ENCODE peak calls at places on chromosomes 12 and 14, in ten cellular contexts. One of them, this sample, is unnamed.

GRCh38 chr14:77459072-77459723 is 1.3 kb downstream of the AHSA1 start:
- DNase-seq in left ventricle myocardium inferior: no peak
- DNase-seq in lower lobe of right lung: no peak
- DNase-seq in AG10803: peak
- DNase-seq in fibroblast of mammary gland: peak
- DNase-seq in dorsolateral prefrontal cortex: peak
- DNase-seq in A549: peak
- DNase-seq in progenitor cell of endocrine pancreas: no peak
- DNase-seq in CD8-positive, alpha-beta T cell: no peak
- DNase-seq in cardiac muscle cell: peak
- DNase-seq in this sample: peak

GRCh38 chr12:32098112-32098511 is 8.5 kb upstream of the BICD1 start:
- DNase-seq in left ventricle myocardium inferior: no peak
- DNase-seq in lower lobe of right lung: no peak
- DNase-seq in AG10803: no peak
- DNase-seq in fibroblast of mammary gland: no peak
- DNase-seq in dorsolateral prefrontal cortex: no peak
- DNase-seq in A549: no peak
- DNase-seq in progenitor cell of endocrine pancreas: no peak
- DNase-seq in CD8-positive, alpha-beta T cell: no peak
- DNase-seq in cardiac muscle cell: no peak
- DNase-seq in this sample: no peak

GRCh38 chr12:63897931-63898330 is 53.4 kb downstream of the SRGAP1 start:
- DNase-seq in left ventricle myocardium inferior: no peak
- DNase-seq in lower lobe of right lung: no peak
- DNase-seq in AG10803: no peak
- DNase-seq in fibroblast of mammary gland: no peak
- DNase-seq in dorsolateral prefrontal cortex: no peak
- DNase-seq in A549: no peak
- DNase-seq in progenitor cell of endocrine pancreas: no peak
- DNase-seq in CD8-positive, alpha-beta T cell: no peak
- DNase-seq in cardiac muscle cell: no peak
- DNase-seq in this sample: no peak

GRCh38 chr14:105136401-105137322 is 31.9 kb downstream of the JAG2 start:
- DNase-seq in left ventricle myocardium inferior: no peak
- DNase-seq in lower lobe of right lung: no peak
- DNase-seq in AG10803: no peak
- DNase-seq in fibroblast of mammary gland: no peak
- DNase-seq in dorsolateral prefrontal cortex: no peak
- DNase-seq in A549: no peak
- DNase-seq in progenitor cell of endocrine pancreas: no peak
- DNase-seq in CD8-positive, alpha-beta T cell: no peak
- DNase-seq in cardiac muscle cell: no peak
- DNase-seq in this sample: no peak

GRCh38 chr14:77409131-77409533 is 14.2 kb downstream of the NOXRED1 start:
- DNase-seq in left ventricle myocardium inferior: no peak
- DNase-seq in lower lobe of right lung: no peak
- DNase-seq in AG10803: no peak
- DNase-seq in fibroblast of mammary gland: peak
- DNase-seq in dorsolateral prefrontal cortex: no peak
- DNase-seq in A549: no peak
- DNase-seq in progenitor cell of endocrine pancreas: no peak
- DNase-seq in CD8-positive, alpha-beta T cell: no peak
- DNase-seq in cardiac muscle cell: peak
- DNase-seq in this sample: no peak

GRCh38 chr14:89856871-89857345 is 97.6 kb downstream of the EFCAB11 start:
- DNase-seq in left ventricle myocardium inferior: no peak
- DNase-seq in lower lobe of right lung: no peak
- DNase-seq in AG10803: peak
- DNase-seq in fibroblast of mammary gland: peak
- DNase-seq in dorsolateral prefrontal cortex: no peak
- DNase-seq in A549: no peak
- DNase-seq in progenitor cell of endocrine pancreas: no peak
- DNase-seq in CD8-positive, alpha-beta T cell: no peak
- DNase-seq in cardiac muscle cell: no peak
- DNase-seq in this sample: no peak

GRCh38 chr14:104142136-104143041 is 4.0 kb downstream of the KIF26A start:
- DNase-seq in left ventricle myocardium inferior: no peak
- DNase-seq in lower lobe of right lung: no peak
- DNase-seq in AG10803: no peak
- DNase-seq in fibroblast of mammary gland: no peak
- DNase-seq in dorsolateral prefrontal cortex: no peak
- DNase-seq in A549: no peak
- DNase-seq in progenitor cell of endocrine pancreas: no peak
- DNase-seq in CD8-positive, alpha-beta T cell: no peak
- DNase-seq in cardiac muscle cell: no peak
- DNase-seq in this sample: no peak

GRCh38 chr14:96086574-96087077 is 47.5 kb downstream of the C14orf132 start:
- DNase-seq in left ventricle myocardium inferior: no peak
- DNase-seq in lower lobe of right lung: no peak
- DNase-seq in AG10803: peak
- DNase-seq in fibroblast of mammary gland: peak
- DNase-seq in dorsolateral prefrontal cortex: no peak
- DNase-seq in A549: no peak
- DNase-seq in progenitor cell of endocrine pancreas: no peak
- DNase-seq in CD8-positive, alpha-beta T cell: no peak
- DNase-seq in cardiac muscle cell: no peak
- DNase-seq in this sample: no peak

GRCh38 chr12:109900752-109901580 is 892 bp downstream of the TCHP start:
- DNase-seq in left ventricle myocardium inferior: no peak
- DNase-seq in lower lobe of right lung: no peak
- DNase-seq in AG10803: no peak
- DNase-seq in fibroblast of mammary gland: peak
- DNase-seq in dorsolateral prefrontal cortex: no peak
- DNase-seq in A549: peak
- DNase-seq in progenitor cell of endocrine pancreas: no peak
- DNase-seq in CD8-positive, alpha-beta T cell: no peak
- DNase-seq in cardiac muscle cell: peak
- DNase-seq in this sample: no peak

GRCh38 chr12:100234166-100234565 is 32.7 kb downstream of the DEPDC4 start:
- DNase-seq in left ventricle myocardium inferior: no peak
- DNase-seq in lower lobe of right lung: no peak
- DNase-seq in AG10803: peak
- DNase-seq in fibroblast of mammary gland: peak
- DNase-seq in dorsolateral prefrontal cortex: no peak
- DNase-seq in A549: no peak
- DNase-seq in progenitor cell of endocrine pancreas: no peak
- DNase-seq in CD8-positive, alpha-beta T cell: no peak
- DNase-seq in cardiac muscle cell: peak
- DNase-seq in this sample: no peak

GRCh38 chr14:102096569-102097188 is 9.8 kb upstream of the HSP90AA1 start:
- DNase-seq in left ventricle myocardium inferior: peak
- DNase-seq in lower lobe of right lung: peak
- DNase-seq in AG10803: peak
- DNase-seq in fibroblast of mammary gland: peak
- DNase-seq in dorsolateral prefrontal cortex: peak
- DNase-seq in A549: peak
- DNase-seq in progenitor cell of endocrine pancreas: peak
- DNase-seq in CD8-positive, alpha-beta T cell: peak
- DNase-seq in cardiac muscle cell: peak
- DNase-seq in this sample: peak

GRCh38 chr14:78450945-78451344 is 280.8 kb downstream of the NRXN3 start:
- DNase-seq in left ventricle myocardium inferior: no peak
- DNase-seq in lower lobe of right lung: no peak
- DNase-seq in AG10803: no peak
- DNase-seq in fibroblast of mammary gland: no peak
- DNase-seq in dorsolateral prefrontal cortex: no peak
- DNase-seq in A549: no peak
- DNase-seq in progenitor cell of endocrine pancreas: no peak
- DNase-seq in CD8-positive, alpha-beta T cell: no peak
- DNase-seq in cardiac muscle cell: no peak
- DNase-seq in this sample: no peak

GRCh38 chr14:106875503-106875902 is 1349.1 kb downstream of the TMEM121 start:
- DNase-seq in left ventricle myocardium inferior: peak
- DNase-seq in lower lobe of right lung: no peak
- DNase-seq in AG10803: no peak
- DNase-seq in fibroblast of mammary gland: no peak
- DNase-seq in dorsolateral prefrontal cortex: no peak
- DNase-seq in A549: no peak
- DNase-seq in progenitor cell of endocrine pancreas: no peak
- DNase-seq in CD8-positive, alpha-beta T cell: no peak
- DNase-seq in cardiac muscle cell: no peak
- DNase-seq in this sample: no peak
- TF ChIP-seq CTCF in left ventricle myocardium inferior: peak
- TF ChIP-seq CTCF in lower lobe of right lung: peak
- TF ChIP-seq CTCF in AG10803: no peak
- TF ChIP-seq CTCF in fibroblast of mammary gland: no peak
- TF ChIP-seq CTCF in dorsolateral prefrontal cortex: no peak
- TF ChIP-seq CTCF in A549: no peak
- TF ChIP-seq CTCF in progenitor cell of endocrine pancreas: no peak
- TF ChIP-seq CTCF in CD8-positive, alpha-beta T cell: no peak
- TF ChIP-seq CTCF in cardiac muscle cell: no peak
- TF ChIP-seq CTCF in this sample: peak

GRCh38 chr12:81992461-81992860 is 233.3 kb upstream of the PPFIA2 start:
- DNase-seq in left ventricle myocardium inferior: no peak
- DNase-seq in lower lobe of right lung: no peak
- DNase-seq in AG10803: no peak
- DNase-seq in fibroblast of mammary gland: peak
- DNase-seq in dorsolateral prefrontal cortex: no peak
- DNase-seq in A549: no peak
- DNase-seq in progenitor cell of endocrine pancreas: no peak
- DNase-seq in CD8-positive, alpha-beta T cell: peak
- DNase-seq in cardiac muscle cell: peak
- DNase-seq in this sample: no peak
- TF ChIP-seq CTCF in left ventricle myocardium inferior: peak
- TF ChIP-seq CTCF in lower lobe of right lung: peak
- TF ChIP-seq CTCF in AG10803: peak
- TF ChIP-seq CTCF in fibroblast of mammary gland: peak
- TF ChIP-seq CTCF in dorsolateral prefrontal cortex: peak
- TF ChIP-seq CTCF in A549: no peak
- TF ChIP-seq CTCF in progenitor cell of endocrine pancreas: peak
- TF ChIP-seq CTCF in CD8-positive, alpha-beta T cell: no peak
- TF ChIP-seq CTCF in cardiac muscle cell: peak
- TF ChIP-seq CTCF in this sample: peak

GRCh38 chr12:52524241-52524897 is 4.2 kb upstream of the KRT5 start:
- DNase-seq in left ventricle myocardium inferior: no peak
- DNase-seq in lower lobe of right lung: no peak
- DNase-seq in AG10803: no peak
- DNase-seq in fibroblast of mammary gland: no peak
- DNase-seq in dorsolateral prefrontal cortex: no peak
- DNase-seq in A549: no peak
- DNase-seq in progenitor cell of endocrine pancreas: peak
- DNase-seq in CD8-positive, alpha-beta T cell: no peak
- DNase-seq in cardiac muscle cell: no peak
- DNase-seq in this sample: no peak

GRCh38 chr12:52522346-52523011 is 2.3 kb upstream of the KRT5 start:
- DNase-seq in left ventricle myocardium inferior: no peak
- DNase-seq in lower lobe of right lung: no peak
- DNase-seq in AG10803: peak
- DNase-seq in fibroblast of mammary gland: no peak
- DNase-seq in dorsolateral prefrontal cortex: peak
- DNase-seq in A549: no peak
- DNase-seq in progenitor cell of endocrine pancreas: peak
- DNase-seq in CD8-positive, alpha-beta T cell: peak
- DNase-seq in cardiac muscle cell: no peak
- DNase-seq in this sample: no peak

GRCh38 chr12:52525661-52526499 is 5.7 kb upstream of the KRT5 start:
- DNase-seq in left ventricle myocardium inferior: no peak
- DNase-seq in lower lobe of right lung: no peak
- DNase-seq in AG10803: no peak
- DNase-seq in fibroblast of mammary gland: no peak
- DNase-seq in dorsolateral prefrontal cortex: no peak
- DNase-seq in A549: no peak
- DNase-seq in progenitor cell of endocrine pancreas: no peak
- DNase-seq in CD8-positive, alpha-beta T cell: no peak
- DNase-seq in cardiac muscle cell: no peak
- DNase-seq in this sample: no peak

GRCh38 chr12:52524898-52525591 is 4.9 kb upstream of the KRT5 start:
- DNase-seq in left ventricle myocardium inferior: no peak
- DNase-seq in lower lobe of right lung: no peak
- DNase-seq in AG10803: no peak
- DNase-seq in fibroblast of mammary gland: no peak
- DNase-seq in dorsolateral prefrontal cortex: no peak
- DNase-seq in A549: no peak
- DNase-seq in progenitor cell of endocrine pancreas: no peak
- DNase-seq in CD8-positive, alpha-beta T cell: no peak
- DNase-seq in cardiac muscle cell: no peak
- DNase-seq in this sample: no peak

DNA sequence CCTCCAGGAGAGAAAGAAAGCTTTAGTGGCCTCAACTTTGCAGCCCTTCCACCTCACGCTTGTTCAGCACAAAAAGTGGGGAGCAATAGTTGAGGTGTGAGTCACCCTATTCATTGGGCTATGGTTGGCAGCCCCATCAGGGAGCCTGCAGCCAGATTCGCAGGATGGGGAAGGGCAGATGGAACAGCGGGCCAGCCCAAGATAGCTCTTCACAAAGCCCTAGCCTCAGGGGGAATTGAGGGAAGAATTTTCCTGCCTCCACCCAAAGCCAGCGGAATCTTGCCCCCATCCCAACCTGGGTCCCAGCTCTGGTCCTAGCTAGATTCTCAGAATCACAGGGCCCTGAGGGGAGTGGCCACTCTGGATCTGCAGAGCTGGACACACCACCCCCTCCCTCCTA is 3.6 kb upstream of the KRT5 start:
- DNase-seq in left ventricle myocardium inferior: no peak
- DNase-seq in lower lobe of right lung: no peak
- DNase-seq in AG10803: no peak
- DNase-seq in fibroblast of mammary gland: no peak
- DNase-seq in dorsolateral prefrontal cortex: no peak
- DNase-seq in A549: no peak
- DNase-seq in progenitor cell of endocrine pancreas: peak
- DNase-seq in CD8-positive, alpha-beta T cell: peak
- DNase-seq in cardiac muscle cell: no peak
- DNase-seq in this sample: no peak
- TF ChIP-seq CTCF in left ventricle myocardium inferior: no peak
- TF ChIP-seq CTCF in lower lobe of right lung: no peak
- TF ChIP-seq CTCF in AG10803: no peak
- TF ChIP-seq CTCF in fibroblast of mammary gland: no peak
- TF ChIP-seq CTCF in dorsolateral prefrontal cortex: no peak
- TF ChIP-seq CTCF in A549: no peak
- TF ChIP-seq CTCF in progenitor cell of endocrine pancreas: no peak
- TF ChIP-seq CTCF in CD8-positive, alpha-beta T cell: no peak
- TF ChIP-seq CTCF in cardiac muscle cell: no peak
- TF ChIP-seq CTCF in this sample: no peak

GRCh38 chr12:102741196-102741595 is 175.8 kb downstream of the PAH start:
- DNase-seq in left ventricle myocardium inferior: no peak
- DNase-seq in lower lobe of right lung: no peak
- DNase-seq in AG10803: no peak
- DNase-seq in fibroblast of mammary gland: no peak
- DNase-seq in dorsolateral prefrontal cortex: no peak
- DNase-seq in A549: no peak
- DNase-seq in progenitor cell of endocrine pancreas: no peak
- DNase-seq in CD8-positive, alpha-beta T cell: no peak
- DNase-seq in cardiac muscle cell: no peak
- DNase-seq in this sample: no peak

GRCh38 chr12:102736328-102736727 is 180.7 kb downstream of the PAH start:
- DNase-seq in left ventricle myocardium inferior: no peak
- DNase-seq in lower lobe of right lung: no peak
- DNase-seq in AG10803: no peak
- DNase-seq in fibroblast of mammary gland: no peak
- DNase-seq in dorsolateral prefrontal cortex: no peak
- DNase-seq in A549: no peak
- DNase-seq in progenitor cell of endocrine pancreas: no peak
- DNase-seq in CD8-positive, alpha-beta T cell: no peak
- DNase-seq in cardiac muscle cell: no peak
- DNase-seq in this sample: no peak

GRCh38 chr12:102735104-102735503 is 181.9 kb downstream of the PAH start:
- DNase-seq in left ventricle myocardium inferior: no peak
- DNase-seq in lower lobe of right lung: no peak
- DNase-seq in AG10803: no peak
- DNase-seq in fibroblast of mammary gland: no peak
- DNase-seq in dorsolateral prefrontal cortex: no peak
- DNase-seq in A549: no peak
- DNase-seq in progenitor cell of endocrine pancreas: no peak
- DNase-seq in CD8-positive, alpha-beta T cell: no peak
- DNase-seq in cardiac muscle cell: no peak
- DNase-seq in this sample: no peak

GRCh38 chr12:102740157-102741032 is 176.6 kb downstream of the PAH start:
- DNase-seq in left ventricle myocardium inferior: no peak
- DNase-seq in lower lobe of right lung: no peak
- DNase-seq in AG10803: peak
- DNase-seq in fibroblast of mammary gland: peak
- DNase-seq in dorsolateral prefrontal cortex: no peak
- DNase-seq in A549: peak
- DNase-seq in progenitor cell of endocrine pancreas: no peak
- DNase-seq in CD8-positive, alpha-beta T cell: no peak
- DNase-seq in cardiac muscle cell: peak
- DNase-seq in this sample: no peak
- TF ChIP-seq CTCF in left ventricle myocardium inferior: peak
- TF ChIP-seq CTCF in lower lobe of right lung: no peak
- TF ChIP-seq CTCF in AG10803: peak
- TF ChIP-seq CTCF in fibroblast of mammary gland: peak
- TF ChIP-seq CTCF in dorsolateral prefrontal cortex: peak
- TF ChIP-seq CTCF in A549: peak
- TF ChIP-seq CTCF in progenitor cell of endocrine pancreas: peak
- TF ChIP-seq CTCF in CD8-positive, alpha-beta T cell: no peak
- TF ChIP-seq CTCF in cardiac muscle cell: peak
- TF ChIP-seq CTCF in this sample: no peak

This sample was measured in CD4-positive, alpha-beta T cell.